ENCODE peak calls at places on chromosomes 7 and 10, in five cellular contexts. F is GM04504, Z is tibial nerve, V is OCI-LY7, C is fibroblast of mammary gland. E is an unnamed sample.

GRCh38 chr7:137032436-137032835 is 164.0 kb downstream of the CHRM2 start:
- DNase-seq in V (no peak), Z (no peak), F (peak), C (no peak), E (no peak)

GRCh38 chr10:56895306-56895705 is 534.2 kb upstream of the ZWINT start:
- DNase-seq in Z (no peak), V (no peak), C (no peak), F (no peak), E (no peak)

GRCh38 chr10:24721254-24722106 is 2.2 kb downstream of the ARHGAP21 start:
- DNase-seq in F (no peak), C (no peak), V (no peak), Z (no peak), E (no peak)

GRCh38 chr7:74012842-74013249 is 15.1 kb upstream of the ELN start:
- DNase-seq in F (no peak), V (no peak), C (no peak), Z (no peak), E (no peak)

GRCh38 chr7:115232041-115232440 is 310.1 kb downstream of the MDFIC start:
- DNase-seq in F (no peak), Z (no peak), V (no peak), C (peak), E (no peak)

GRCh38 chr7:100465702-100466311 is 1.7 kb upstream of the SPACDR start:
- DNase-seq in F (no peak), V (peak), C (peak), Z (no peak), E (no peak)

GRCh38 chr10:101538481-101538880 is 49.6 kb downstream of the POLL start:
- DNase-seq in F (no peak), V (no peak), C (no peak), Z (no peak), E (no peak)

GRCh38 chr10:121668336-121669009 is 70.2 kb upstream of the FGFR2 start:
- DNase-seq in C (no peak), V (no peak), Z (no peak), F (no peak), E (no peak)

GRCh38 chr10:72691470-72692056 is 380 bp upstream of the MCU start:
- DNase-seq in C (no peak), V (no peak), Z (no peak), F (no peak), E (no peak)

GRCh38 chr10:123972481-123973401 is 81.1 kb upstream of the CPXM2 start:
- DNase-seq in Z (no peak), C (no peak), V (no peak), F (no peak), E (no peak)

GRCh38 chr7:51774178-51774577 is 457.6 kb upstream of the COBL start:
- DNase-seq in C (no peak), Z (no peak), F (no peak), V (no peak), E (no peak)

GRCh38 chr7:80170445-80170844 is 35.8 kb downstream of the GNAI1 start:
- DNase-seq in C (no peak), Z (no peak), V (no peak), F (no peak), E (no peak)

E was measured in cerebellar nuclear complex.